ENCODE peak calls at places on chromosomes 3 and 15, in seven cellular contexts. R is activated B cell treated with CpG ODN at 0.5 μM for 24 hours, D is H9, Y is heart right ventricle, P is stomach, W is type B pancreatic cell, S is RWPE1. O is an unnamed sample.
A peak's percentile ranks its signal among the peaks of the same experiment; 100 is the strongest.

GRCh38 chr3:33167716-33168339 is 50.8 kb downstream of the SUSD5 start:
- DNase-seq in R (no peak), W (no peak), P (no peak), D (no peak), Y (no peak), S (no peak), O (no peak)

GRCh38 chr3:134334901-134335280 is 39.4 kb downstream of the AMOTL2 start:
- DNase-seq in S (no peak), R (no peak), D (peak; percentile 19), Y (no peak), P (no peak), W (no peak), O (no peak)

GRCh38 chr3:73868688-73869315 is 244.1 kb upstream of the PDZRN3 start:
- DNase-seq in P (peak; percentile 41), S (peak; percentile 20), R (no peak), Y (peak; percentile 29), W (no peak), D (no peak), O (peak; percentile 1)

GRCh38 chr3:121443456-121443855 is 102.3 kb downstream of the POLQ start:
- DNase-seq in R (no peak), P (no peak), S (no peak), W (no peak), D (no peak), Y (no peak), O (no peak)

GRCh38 chr3:32780735-32781210 is 37.0 kb upstream of the TRIM71 start:
- DNase-seq in D (peak; percentile 98), R (no peak), S (peak; percentile 16), P (peak; percentile 50), Y (peak; percentile 8), W (peak; percentile 87), O (peak; percentile 36)

GRCh38 chr15:47185222-47185800 is 532.0 kb upstream of the SEMA6D start:
- DNase-seq in S (no peak), R (no peak), Y (no peak), D (no peak), P (no peak), W (no peak), O (no peak)

GRCh38 chr3:45781841-45782240 is 14.5 kb downstream of the SLC6A20 start:
- DNase-seq in W (peak; percentile 63), R (no peak), S (no peak), Y (no peak), D (no peak), P (peak; percentile 9), O (no peak)

GRCh38 chr15:82952156-82953081 is at the start of gene HOMER2:
- DNase-seq in S (peak; percentile 42), P (peak; percentile 85), Y (no peak), D (peak; percentile 55), R (peak; percentile 26), W (peak; percentile 72), O (peak; percentile 20)

GRCh38 chr15:27089676-27090075 is 118.7 kb downstream of the GABRG3 start:
- DNase-seq in P (no peak), D (no peak), R (no peak), Y (no peak), W (no peak), S (no peak), O (no peak)

GRCh38 chr15:90159213-90159612 is 41.9 kb upstream of the SEMA4B start:
- DNase-seq in D (no peak), S (no peak), P (peak; percentile 36), W (no peak), Y (no peak), R (no peak), O (no peak)

GRCh38 chr3:30340500-30340899 is 265.9 kb upstream of the TGFBR2 start:
- DNase-seq in W (no peak), S (no peak), P (no peak), Y (no peak), R (no peak), D (no peak), O (no peak)

GRCh38 chr3:68919000-68919399 is 13.3 kb downstream of the TAFA4 start:
- DNase-seq in S (no peak), R (no peak), Y (no peak), D (peak; percentile 52), P (no peak), W (no peak), O (no peak)

GRCh38 chr3:189148090-189148507 is 23.7 kb upstream of the TPRG1 start:
- DNase-seq in R (peak; percentile 27), W (no peak), Y (peak; percentile 68), P (peak; percentile 68), S (peak; percentile 52), D (peak; percentile 65), O (peak; percentile 81)

GRCh38 chr3:87045473-87045872 is 54.5 kb upstream of the VGLL3 start:
- DNase-seq in S (no peak), R (no peak), W (no peak), P (no peak), Y (no peak), D (no peak), O (no peak)

DNA sequence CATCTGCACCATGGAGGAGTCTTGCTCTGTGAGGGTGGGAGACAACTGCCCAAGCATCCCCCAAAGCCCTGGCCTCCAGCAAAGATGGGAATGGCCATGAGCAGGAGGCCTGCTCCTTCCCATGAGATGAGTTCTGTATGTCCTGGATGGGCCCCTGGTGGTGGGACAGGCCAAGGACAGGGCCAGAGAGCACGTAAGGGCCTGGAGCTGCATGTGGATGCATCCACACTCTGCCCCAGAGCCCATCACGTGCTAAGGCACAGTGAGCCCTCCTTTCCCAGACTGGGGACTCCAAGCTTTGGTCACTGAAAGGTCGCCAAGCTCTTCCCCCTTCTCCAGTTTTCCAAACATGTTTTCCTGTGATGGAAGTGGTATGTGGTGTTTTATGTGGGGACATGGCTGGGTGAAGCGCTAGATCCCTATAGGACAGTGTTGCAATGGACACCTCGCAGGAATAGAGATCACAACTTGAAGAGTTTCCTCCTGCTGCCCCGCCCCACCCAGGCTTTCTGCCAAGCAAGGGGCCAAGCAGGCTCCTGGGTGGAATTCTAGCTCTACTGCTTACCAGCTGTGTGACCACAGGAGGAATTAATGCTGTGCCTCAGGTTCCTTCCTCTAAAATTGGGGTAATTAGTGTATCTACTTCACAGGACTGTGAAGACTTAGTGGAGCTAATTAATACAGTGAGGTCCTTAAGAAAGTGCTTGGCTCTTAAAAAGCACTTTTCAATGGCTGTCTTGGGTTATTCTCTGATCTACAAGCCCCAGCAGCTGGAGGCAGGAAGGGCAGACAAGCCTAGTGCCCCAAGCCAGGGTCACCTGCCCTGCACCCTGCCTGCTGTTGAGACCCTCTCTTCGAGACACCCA is 106.4 kb upstream of the RPL32 start:
- DNase-seq in R (no peak), W (no peak), Y (no peak), S (peak; percentile 59), D (peak; percentile 45), P (peak; percentile 67), O (no peak)
- TF ChIP-seq CTCF in R (no peak), W (peak; percentile 45), Y (peak; percentile 19), S (no peak), D (peak; percentile 49), P (no peak), O (no peak)

GRCh38 chr3:142931222-142931621 is 32.3 kb downstream of the PAQR9 start:
- DNase-seq in D (peak; percentile 81), S (no peak), Y (no peak), W (no peak), R (no peak), P (no peak), O (peak; percentile 48)
- TF ChIP-seq CTCF in D (peak; percentile 54), S (no peak), Y (peak; percentile 10), W (no peak), R (no peak), P (no peak), O (no peak)

DNA sequence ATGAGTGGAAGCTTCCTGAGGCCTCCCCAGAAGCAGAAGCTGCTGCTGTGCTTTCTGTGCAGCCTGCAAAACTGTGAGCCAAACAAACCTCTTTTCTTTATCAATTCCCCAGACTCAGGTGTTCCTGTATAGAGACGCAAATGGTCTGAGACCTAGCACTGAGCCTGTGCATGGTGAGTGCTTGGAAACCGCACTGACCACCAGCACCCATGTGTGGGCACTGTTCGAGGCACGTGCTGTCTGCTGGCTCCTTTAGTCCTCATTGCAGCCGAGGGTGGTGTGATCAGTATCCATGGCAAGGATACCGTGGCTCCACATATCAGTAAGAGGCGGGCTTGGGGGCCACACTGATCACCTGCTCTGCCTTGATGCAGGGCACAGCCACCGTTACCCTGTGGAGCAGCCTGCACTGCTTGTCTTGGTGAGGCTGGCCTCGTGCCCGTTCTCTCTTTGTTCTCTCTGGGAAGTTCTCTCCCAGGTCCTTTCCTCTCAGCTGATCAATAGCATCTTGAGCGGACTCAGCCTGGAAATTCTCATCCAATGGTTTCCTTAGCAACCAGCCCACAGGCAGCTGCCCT is 101.0 kb downstream of the PLXNA1 start:
- DNase-seq in Y (no peak), S (no peak), R (no peak), P (no peak), W (no peak), D (no peak), O (no peak)
- TF ChIP-seq CTCF in Y (no peak), S (no peak), R (no peak), P (no peak), W (no peak), D (peak; percentile 16), O (no peak)

GRCh38 chr3:192336286-192336685 is 391.1 kb downstream of the FGF12 start:
- DNase-seq in D (no peak), W (no peak), S (no peak), P (no peak), Y (no peak), R (no peak), O (no peak)
- TF ChIP-seq CTCF in D (peak; percentile 47), W (no peak), S (no peak), P (no peak), Y (no peak), R (no peak), O (no peak)

GRCh38 chr3:185308126-185308754 is 54.4 kb upstream of the EHHADH start:
- DNase-seq in P (peak; percentile 68), R (no peak), W (no peak), S (peak; percentile 53), Y (peak; percentile 20), D (peak; percentile 76), O (peak; percentile 71)
- TF ChIP-seq CTCF in P (peak; percentile 66), R (peak; percentile 28), W (peak; percentile 79), S (peak; percentile 82), Y (peak; percentile 42), D (peak; percentile 81), O (peak; percentile 70)

GRCh38 chr3:14410106-14410500 is 7.7 kb downstream of the SLC6A6 start:
- DNase-seq in D (no peak), R (no peak), W (no peak), P (no peak), Y (no peak), S (no peak), O (no peak)

GRCh38 chr3:14412831-14413380 is 10.5 kb downstream of the SLC6A6 start:
- DNase-seq in R (no peak), D (peak; percentile 80), P (no peak), S (no peak), Y (no peak), W (no peak), O (no peak)

GRCh38 chr3:14411166-14411526 is 8.7 kb downstream of the SLC6A6 start:
- DNase-seq in R (no peak), P (peak; percentile 84), D (no peak), S (no peak), Y (no peak), W (no peak), O (no peak)

GRCh38 chr3:14411988-14412387 is 9.6 kb downstream of the SLC6A6 start:
- DNase-seq in D (peak; percentile 61), S (no peak), P (no peak), Y (no peak), R (no peak), W (no peak), O (no peak)

GRCh38 chr3:14410501-14411165 is 8.2 kb downstream of the SLC6A6 start:
- DNase-seq in P (peak; percentile 58), R (no peak), W (no peak), Y (no peak), S (no peak), D (no peak), O (peak; percentile 60)
- TF ChIP-seq CTCF in P (no peak), R (no peak), W (no peak), Y (no peak), S (no peak), D (no peak), O (no peak)

O was measured in activated CD8-positive, alpha-beta T cell treated with anti-CD3 and anti-CD28 coated beads for 36 hours.